ENCODE peak calls at places on chromosomes 12 and 14, in ten cellular contexts. One of them, this sample, is unnamed.

GRCh38 chr14:78143489-78144145 is 26.6 kb upstream of the NRXN3 start:
- DNase-seq in fibroblast of pulmonary artery: no peak
- DNase-seq in endothelial cell: no peak
- DNase-seq in fibroblast of the aortic adventitia: peak
- DNase-seq in nephron progenitor cell: no peak
- DNase-seq in WTC11: no peak
- DNase-seq in coronary artery: no peak
- DNase-seq in fibroblast of mammary gland: peak
- DNase-seq in right atrium auricular region: no peak
- DNase-seq in AG09319: no peak
- DNase-seq in this sample: no peak

GRCh38 chr14:75322746-75323145 is 44.1 kb downstream of the FOS start:
- DNase-seq in fibroblast of pulmonary artery: no peak
- DNase-seq in endothelial cell: no peak
- DNase-seq in fibroblast of the aortic adventitia: no peak
- DNase-seq in nephron progenitor cell: no peak
- DNase-seq in WTC11: no peak
- DNase-seq in coronary artery: no peak
- DNase-seq in fibroblast of mammary gland: no peak
- DNase-seq in right atrium auricular region: no peak
- DNase-seq in AG09319: no peak
- DNase-seq in this sample: no peak

GRCh38 chr12:106994579-106995220 is 7.8 kb upstream of the MTERF2 start:
- DNase-seq in fibroblast of pulmonary artery: peak
- DNase-seq in endothelial cell: no peak
- DNase-seq in fibroblast of the aortic adventitia: peak
- DNase-seq in nephron progenitor cell: no peak
- DNase-seq in WTC11: no peak
- DNase-seq in coronary artery: no peak
- DNase-seq in fibroblast of mammary gland: no peak
- DNase-seq in right atrium auricular region: no peak
- DNase-seq in AG09319: no peak
- DNase-seq in this sample: no peak

GRCh38 chr14:80996049-80996901 is 40.9 kb downstream of the TSHR start:
- DNase-seq in fibroblast of pulmonary artery: peak
- DNase-seq in endothelial cell: peak
- DNase-seq in fibroblast of the aortic adventitia: peak
- DNase-seq in nephron progenitor cell: peak
- DNase-seq in WTC11: no peak
- DNase-seq in coronary artery: no peak
- DNase-seq in fibroblast of mammary gland: peak
- DNase-seq in right atrium auricular region: peak
- DNase-seq in AG09319: peak
- DNase-seq in this sample: peak

GRCh38 chr14:36773558-36773957 is 111.9 kb downstream of the PAX9 start:
- DNase-seq in fibroblast of pulmonary artery: peak
- DNase-seq in endothelial cell: no peak
- DNase-seq in fibroblast of the aortic adventitia: no peak
- DNase-seq in nephron progenitor cell: no peak
- DNase-seq in WTC11: no peak
- DNase-seq in coronary artery: no peak
- DNase-seq in fibroblast of mammary gland: peak
- DNase-seq in right atrium auricular region: no peak
- DNase-seq in AG09319: no peak
- DNase-seq in this sample: no peak

GRCh38 chr12:6745751-6746525 is 7.0 kb downstream of the MLF2 start:
- DNase-seq in fibroblast of pulmonary artery: no peak
- DNase-seq in endothelial cell: no peak
- DNase-seq in fibroblast of the aortic adventitia: no peak
- DNase-seq in nephron progenitor cell: no peak
- DNase-seq in WTC11: no peak
- DNase-seq in coronary artery: no peak
- DNase-seq in fibroblast of mammary gland: peak
- DNase-seq in right atrium auricular region: no peak
- DNase-seq in AG09319: no peak
- DNase-seq in this sample: peak

GRCh38 chr12:45331552-45331951 is 115.7 kb downstream of the ANO6 start:
- DNase-seq in fibroblast of pulmonary artery: no peak
- DNase-seq in endothelial cell: no peak
- DNase-seq in fibroblast of the aortic adventitia: no peak
- DNase-seq in nephron progenitor cell: no peak
- DNase-seq in WTC11: no peak
- DNase-seq in coronary artery: no peak
- DNase-seq in fibroblast of mammary gland: no peak
- DNase-seq in right atrium auricular region: no peak
- DNase-seq in AG09319: no peak
- DNase-seq in this sample: no peak

GRCh38 chr12:124385219-124385969 is 90.5 kb downstream of the RFLNA start:
- DNase-seq in fibroblast of pulmonary artery: peak
- DNase-seq in endothelial cell: no peak
- DNase-seq in fibroblast of the aortic adventitia: peak
- DNase-seq in nephron progenitor cell: no peak
- DNase-seq in WTC11: no peak
- DNase-seq in coronary artery: no peak
- DNase-seq in fibroblast of mammary gland: peak
- DNase-seq in right atrium auricular region: no peak
- DNase-seq in AG09319: no peak
- DNase-seq in this sample: no peak

GRCh38 chr12:78396538-78396937 is 468.0 kb upstream of the SYT1 start:
- DNase-seq in fibroblast of pulmonary artery: no peak
- DNase-seq in endothelial cell: no peak
- DNase-seq in fibroblast of the aortic adventitia: no peak
- DNase-seq in nephron progenitor cell: no peak
- DNase-seq in WTC11: no peak
- DNase-seq in coronary artery: no peak
- DNase-seq in fibroblast of mammary gland: no peak
- DNase-seq in right atrium auricular region: no peak
- DNase-seq in AG09319: no peak
- DNase-seq in this sample: no peak

GRCh38 chr14:32077081-32078029 is at the start of gene ARHGAP5:
- DNase-seq in fibroblast of pulmonary artery: peak
- DNase-seq in endothelial cell: peak
- DNase-seq in fibroblast of the aortic adventitia: peak
- DNase-seq in nephron progenitor cell: peak
- DNase-seq in WTC11: peak
- DNase-seq in coronary artery: peak
- DNase-seq in fibroblast of mammary gland: peak
- DNase-seq in right atrium auricular region: peak
- DNase-seq in AG09319: no peak
- DNase-seq in this sample: peak

GRCh38 chr14:93970967-93971634 is 5.3 kb downstream of the ASB2 start:
- DNase-seq in fibroblast of pulmonary artery: no peak
- DNase-seq in endothelial cell: no peak
- DNase-seq in fibroblast of the aortic adventitia: no peak
- DNase-seq in nephron progenitor cell: no peak
- DNase-seq in WTC11: no peak
- DNase-seq in coronary artery: no peak
- DNase-seq in fibroblast of mammary gland: no peak
- DNase-seq in right atrium auricular region: no peak
- DNase-seq in AG09319: no peak
- DNase-seq in this sample: peak

GRCh38 chr12:98345308-98345876 is 170.0 kb upstream of the TMPO start:
- DNase-seq in fibroblast of pulmonary artery: no peak
- DNase-seq in endothelial cell: no peak
- DNase-seq in fibroblast of the aortic adventitia: no peak
- DNase-seq in nephron progenitor cell: no peak
- DNase-seq in WTC11: no peak
- DNase-seq in coronary artery: no peak
- DNase-seq in fibroblast of mammary gland: no peak
- DNase-seq in right atrium auricular region: no peak
- DNase-seq in AG09319: no peak
- DNase-seq in this sample: no peak

GRCh38 chr14:104595911-104596450 is 8.6 kb downstream of the TMEM179 start:
- DNase-seq in fibroblast of pulmonary artery: no peak
- DNase-seq in endothelial cell: no peak
- DNase-seq in fibroblast of the aortic adventitia: no peak
- DNase-seq in nephron progenitor cell: no peak
- DNase-seq in WTC11: no peak
- DNase-seq in coronary artery: no peak
- DNase-seq in fibroblast of mammary gland: no peak
- DNase-seq in right atrium auricular region: no peak
- DNase-seq in AG09319: no peak
- DNase-seq in this sample: no peak

GRCh38 chr12:32679910-32680217 is 763 bp downstream of the DNM1L start:
- DNase-seq in fibroblast of pulmonary artery: no peak
- DNase-seq in endothelial cell: no peak
- DNase-seq in fibroblast of the aortic adventitia: peak
- DNase-seq in nephron progenitor cell: no peak
- DNase-seq in WTC11: no peak
- DNase-seq in coronary artery: no peak
- DNase-seq in fibroblast of mammary gland: no peak
- DNase-seq in right atrium auricular region: no peak
- DNase-seq in AG09319: no peak
- DNase-seq in this sample: no peak

GRCh38 chr14:105419305-105420091 is at the start of gene MTA1:
- DNase-seq in fibroblast of pulmonary artery: no peak
- DNase-seq in endothelial cell: no peak
- DNase-seq in fibroblast of the aortic adventitia: no peak
- DNase-seq in nephron progenitor cell: peak
- DNase-seq in WTC11: no peak
- DNase-seq in coronary artery: peak
- DNase-seq in fibroblast of mammary gland: no peak
- DNase-seq in right atrium auricular region: no peak
- DNase-seq in AG09319: no peak
- DNase-seq in this sample: peak

GRCh38 chr12:93877446-93877845 is 200.3 kb downstream of the CRADD start:
- DNase-seq in fibroblast of pulmonary artery: no peak
- DNase-seq in endothelial cell: no peak
- DNase-seq in fibroblast of the aortic adventitia: no peak
- DNase-seq in nephron progenitor cell: no peak
- DNase-seq in WTC11: no peak
- DNase-seq in coronary artery: no peak
- DNase-seq in fibroblast of mammary gland: no peak
- DNase-seq in right atrium auricular region: peak
- DNase-seq in AG09319: no peak
- DNase-seq in this sample: no peak

GRCh38 chr12:120367252-120367923 is 1.6 kb downstream of the MSI1 start:
- DNase-seq in fibroblast of pulmonary artery: no peak
- DNase-seq in endothelial cell: peak
- DNase-seq in fibroblast of the aortic adventitia: no peak
- DNase-seq in nephron progenitor cell: peak
- DNase-seq in WTC11: peak
- DNase-seq in coronary artery: no peak
- DNase-seq in fibroblast of mammary gland: no peak
- DNase-seq in right atrium auricular region: no peak
- DNase-seq in AG09319: no peak
- DNase-seq in this sample: no peak
- TF ChIP-seq CTCF in fibroblast of pulmonary artery: peak
- TF ChIP-seq CTCF in endothelial cell: peak
- TF ChIP-seq CTCF in fibroblast of the aortic adventitia: peak
- TF ChIP-seq CTCF in nephron progenitor cell: peak
- TF ChIP-seq CTCF in WTC11: peak
- TF ChIP-seq CTCF in coronary artery: no peak
- TF ChIP-seq CTCF in fibroblast of mammary gland: peak
- TF ChIP-seq CTCF in right atrium auricular region: no peak
- TF ChIP-seq CTCF in AG09319: peak
- TF ChIP-seq CTCF in this sample: peak

GRCh38 chr14:50335389-50335788 is 23.3 kb downstream of the DMAC2L start:
- DNase-seq in fibroblast of pulmonary artery: peak
- DNase-seq in endothelial cell: peak
- DNase-seq in fibroblast of the aortic adventitia: peak
- DNase-seq in nephron progenitor cell: peak
- DNase-seq in WTC11: peak
- DNase-seq in coronary artery: no peak
- DNase-seq in fibroblast of mammary gland: peak
- DNase-seq in right atrium auricular region: peak
- DNase-seq in AG09319: no peak
- DNase-seq in this sample: no peak
- TF ChIP-seq CTCF in fibroblast of pulmonary artery: no peak
- TF ChIP-seq CTCF in endothelial cell: no peak
- TF ChIP-seq CTCF in fibroblast of the aortic adventitia: no peak
- TF ChIP-seq CTCF in nephron progenitor cell: no peak
- TF ChIP-seq CTCF in WTC11: no peak
- TF ChIP-seq CTCF in coronary artery: no peak
- TF ChIP-seq CTCF in fibroblast of mammary gland: peak
- TF ChIP-seq CTCF in right atrium auricular region: no peak
- TF ChIP-seq CTCF in AG09319: no peak
- TF ChIP-seq CTCF in this sample: no peak

DNA sequence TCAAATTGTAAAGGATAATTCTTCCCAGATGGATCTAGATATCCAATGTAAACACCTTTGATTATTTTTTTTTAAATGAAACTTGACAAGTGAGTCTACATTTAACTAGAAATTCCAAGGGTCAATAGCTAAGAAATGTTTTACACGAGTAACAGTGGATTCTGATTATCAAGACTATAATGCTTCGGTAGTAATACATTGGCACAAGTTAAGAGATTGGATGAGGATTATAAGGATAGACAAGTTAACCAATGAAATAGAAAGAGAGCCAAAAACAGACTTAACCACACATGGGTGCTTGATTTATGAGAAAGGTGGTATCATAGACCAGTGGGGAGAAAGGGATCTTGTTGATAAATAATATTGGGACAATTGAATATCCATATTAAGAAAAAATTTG is 40.3 kb upstream of the PCED1B start:
- DNase-seq in fibroblast of pulmonary artery: no peak
- DNase-seq in endothelial cell: no peak
- DNase-seq in fibroblast of the aortic adventitia: no peak
- DNase-seq in nephron progenitor cell: no peak
- DNase-seq in WTC11: no peak
- DNase-seq in coronary artery: no peak
- DNase-seq in fibroblast of mammary gland: no peak
- DNase-seq in right atrium auricular region: no peak
- DNase-seq in AG09319: no peak
- DNase-seq in this sample: no peak
- TF ChIP-seq CTCF in fibroblast of pulmonary artery: no peak
- TF ChIP-seq CTCF in endothelial cell: no peak
- TF ChIP-seq CTCF in fibroblast of the aortic adventitia: no peak
- TF ChIP-seq CTCF in nephron progenitor cell: no peak
- TF ChIP-seq CTCF in WTC11: no peak
- TF ChIP-seq CTCF in coronary artery: no peak
- TF ChIP-seq CTCF in fibroblast of mammary gland: no peak
- TF ChIP-seq CTCF in right atrium auricular region: no peak
- TF ChIP-seq CTCF in AG09319: no peak
- TF ChIP-seq CTCF in this sample: no peak

DNA sequence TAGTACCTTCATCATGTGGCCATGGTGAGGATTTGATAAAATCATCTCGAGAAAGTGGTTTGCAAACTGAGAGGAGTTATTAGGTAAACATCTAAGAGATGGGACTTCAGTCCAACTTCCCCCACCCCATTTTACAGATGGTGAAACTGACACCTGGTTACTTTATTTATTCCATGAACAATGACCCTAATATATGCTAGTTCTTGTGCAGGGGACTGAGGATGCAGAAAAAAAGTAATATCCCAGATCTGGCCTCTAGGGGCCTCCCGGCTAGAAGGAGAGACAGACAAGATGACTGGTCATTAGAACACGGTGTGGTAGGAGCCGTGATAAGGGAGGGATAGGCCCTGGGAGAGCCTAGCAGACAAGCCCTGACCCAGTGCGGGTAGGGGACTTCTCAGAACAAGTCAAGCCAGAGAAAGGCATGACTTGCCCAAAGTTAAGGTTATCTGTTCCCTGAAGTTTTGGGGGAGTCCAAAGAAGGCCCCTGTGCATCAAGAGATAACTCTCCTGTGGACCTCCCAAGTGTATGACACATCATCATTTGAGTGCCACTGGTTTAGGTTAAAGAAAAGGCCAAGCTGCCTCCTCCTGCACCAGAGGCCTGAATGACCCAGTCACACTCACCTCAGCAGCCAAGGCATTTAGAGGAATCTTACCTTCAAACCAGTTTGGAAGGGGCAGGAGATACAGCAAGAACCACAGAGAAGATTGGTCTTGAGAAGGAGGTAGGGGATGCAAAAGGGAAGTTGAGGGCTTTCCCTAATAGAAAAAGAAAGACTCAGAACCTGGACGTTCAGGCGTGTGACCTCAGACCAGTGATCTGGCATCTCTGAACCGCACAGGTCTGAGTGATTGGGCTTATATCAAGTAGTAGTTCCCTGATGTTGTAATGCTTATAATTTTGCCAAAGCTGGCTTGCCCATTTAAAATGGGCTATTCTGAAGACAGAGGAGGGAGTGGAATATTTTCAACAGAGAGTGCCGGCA is 1.6 kb downstream of the CMKLR1 start:
- DNase-seq in fibroblast of pulmonary artery: peak
- DNase-seq in endothelial cell: peak
- DNase-seq in fibroblast of the aortic adventitia: no peak
- DNase-seq in nephron progenitor cell: no peak
- DNase-seq in WTC11: peak
- DNase-seq in coronary artery: no peak
- DNase-seq in fibroblast of mammary gland: peak
- DNase-seq in right atrium auricular region: no peak
- DNase-seq in AG09319: no peak
- DNase-seq in this sample: peak
- TF ChIP-seq CTCF in fibroblast of pulmonary artery: peak
- TF ChIP-seq CTCF in endothelial cell: peak
- TF ChIP-seq CTCF in fibroblast of the aortic adventitia: peak
- TF ChIP-seq CTCF in nephron progenitor cell: peak
- TF ChIP-seq CTCF in WTC11: peak
- TF ChIP-seq CTCF in coronary artery: peak
- TF ChIP-seq CTCF in fibroblast of mammary gland: peak
- TF ChIP-seq CTCF in right atrium auricular region: no peak
- TF ChIP-seq CTCF in AG09319: peak
- TF ChIP-seq CTCF in this sample: peak

This sample was measured in GM13976.